ENCODE peak calls at places on chromosomes 4 and X, in six cellular contexts. One of them, this sample, is unnamed.

GRCh38 chr4:33831667-33832066 is 2412.6 kb downstream of the ARAP2 start:
- DNase-seq in EH: peak
- DNase-seq in mucosa of gallbladder: no peak
- DNase-seq in Calu3: no peak
- DNase-seq in naive B cell: no peak
- DNase-seq in HT1080: peak
- DNase-seq in this sample: no peak

GRCh38 chr4:114180481-114180880 is 201.0 kb upstream of the ARSJ start:
- DNase-seq in HT1080: peak
- DNase-seq in naive B cell: peak
- DNase-seq in EH: peak
- DNase-seq in mucosa of gallbladder: peak
- DNase-seq in Calu3: peak
- DNase-seq in this sample: peak

GRCh38 chrX:18149454-18149853 is 71.2 kb downstream of the BEND2 start:
- DNase-seq in mucosa of gallbladder: no peak
- DNase-seq in Calu3: no peak
- DNase-seq in EH: no peak
- DNase-seq in HT1080: no peak
- DNase-seq in naive B cell: no peak
- DNase-seq in this sample: no peak

GRCh38 chrX:128439159-128439558 is 387.0 kb upstream of the ACTRT1 start:
- DNase-seq in EH: no peak
- DNase-seq in HT1080: no peak
- DNase-seq in naive B cell: no peak
- DNase-seq in Calu3: no peak
- DNase-seq in mucosa of gallbladder: no peak
- DNase-seq in this sample: no peak

GRCh38 chr4:170691168-170691567 is 601.4 kb upstream of the AADAT start:
- DNase-seq in HT1080: no peak
- DNase-seq in mucosa of gallbladder: no peak
- DNase-seq in EH: peak
- DNase-seq in naive B cell: no peak
- DNase-seq in Calu3: no peak
- DNase-seq in this sample: no peak

GRCh38 chrX:31670245-31670644 is 598.4 kb upstream of the FTHL17 start:
- DNase-seq in Calu3: no peak
- DNase-seq in HT1080: no peak
- DNase-seq in naive B cell: no peak
- DNase-seq in mucosa of gallbladder: no peak
- DNase-seq in EH: no peak
- DNase-seq in this sample: no peak

GRCh38 chrX:107565916-107566602 is 62.3 kb upstream of the PRPS1 start:
- DNase-seq in mucosa of gallbladder: peak
- DNase-seq in naive B cell: no peak
- DNase-seq in HT1080: no peak
- DNase-seq in EH: peak
- DNase-seq in Calu3: peak
- DNase-seq in this sample: no peak

GRCh38 chr4:112649055-112649408 is 12.1 kb downstream of the LARP7 start:
- DNase-seq in EH: no peak
- DNase-seq in HT1080: no peak
- DNase-seq in mucosa of gallbladder: no peak
- DNase-seq in Calu3: no peak
- DNase-seq in naive B cell: no peak
- DNase-seq in this sample: no peak

GRCh38 chrX:87805829-87806490 is 288.4 kb downstream of the KLHL4 start:
- DNase-seq in HT1080: no peak
- DNase-seq in EH: no peak
- DNase-seq in naive B cell: no peak
- DNase-seq in mucosa of gallbladder: no peak
- DNase-seq in Calu3: no peak
- DNase-seq in this sample: no peak

GRCh38 chr4:186104895-186105720 is 604 bp downstream of the FAM149A start:
- DNase-seq in naive B cell: no peak
- DNase-seq in EH: no peak
- DNase-seq in HT1080: no peak
- DNase-seq in mucosa of gallbladder: peak
- DNase-seq in Calu3: peak
- DNase-seq in this sample: no peak

GRCh38 chr4:22072726-22073125 is 124.2 kb upstream of the KCNIP4 start:
- DNase-seq in naive B cell: no peak
- DNase-seq in mucosa of gallbladder: no peak
- DNase-seq in Calu3: no peak
- DNase-seq in EH: no peak
- DNase-seq in HT1080: no peak
- DNase-seq in this sample: no peak

GRCh38 chr4:140152015-140152703 is 1.8 kb downstream of the MAML3 start:
- DNase-seq in EH: no peak
- DNase-seq in HT1080: no peak
- DNase-seq in naive B cell: peak
- DNase-seq in mucosa of gallbladder: peak
- DNase-seq in Calu3: peak
- DNase-seq in this sample: peak

GRCh38 chrX:69046996-69047490 is 118.2 kb downstream of the PJA1 start:
- DNase-seq in naive B cell: no peak
- DNase-seq in HT1080: no peak
- DNase-seq in EH: no peak
- DNase-seq in Calu3: no peak
- DNase-seq in mucosa of gallbladder: no peak
- DNase-seq in this sample: no peak

GRCh38 chrX:147405764-147406163 is 506.0 kb upstream of the FMR1 start:
- DNase-seq in mucosa of gallbladder: no peak
- DNase-seq in naive B cell: no peak
- DNase-seq in Calu3: no peak
- DNase-seq in EH: no peak
- DNase-seq in HT1080: no peak
- DNase-seq in this sample: no peak

GRCh38 chr4:65656008-65656407 is 14.3 kb downstream of the EPHA5 start:
- DNase-seq in naive B cell: no peak
- DNase-seq in EH: no peak
- DNase-seq in HT1080: no peak
- DNase-seq in Calu3: no peak
- DNase-seq in mucosa of gallbladder: no peak
- DNase-seq in this sample: no peak

GRCh38 chrX:143472334-143472938 is 44.8 kb downstream of the SPANXN3 start:
- DNase-seq in HT1080: no peak
- DNase-seq in mucosa of gallbladder: no peak
- DNase-seq in naive B cell: no peak
- DNase-seq in Calu3: no peak
- DNase-seq in EH: no peak
- DNase-seq in this sample: no peak

GRCh38 chr4:108072300-108072699 is 82.6 kb downstream of the HADH start:
- DNase-seq in Calu3: peak
- DNase-seq in mucosa of gallbladder: no peak
- DNase-seq in EH: no peak
- DNase-seq in HT1080: no peak
- DNase-seq in naive B cell: no peak
- DNase-seq in this sample: no peak

GRCh38 chr4:94653095-94653649 is 104.6 kb upstream of the BMPR1B start:
- DNase-seq in Calu3: no peak
- DNase-seq in naive B cell: no peak
- DNase-seq in mucosa of gallbladder: no peak
- DNase-seq in EH: no peak
- DNase-seq in HT1080: no peak
- DNase-seq in this sample: no peak

GRCh38 chr4:71113294-71113693 is 119.8 kb downstream of the DCK start:
- DNase-seq in HT1080: no peak
- DNase-seq in naive B cell: no peak
- DNase-seq in Calu3: peak
- DNase-seq in EH: no peak
- DNase-seq in mucosa of gallbladder: no peak
- DNase-seq in this sample: no peak

GRCh38 chrX:18278448-18278847 is 57.8 kb upstream of the BEND2 start:
- DNase-seq in EH: no peak
- DNase-seq in naive B cell: no peak
- DNase-seq in Calu3: no peak
- DNase-seq in mucosa of gallbladder: no peak
- DNase-seq in HT1080: no peak
- DNase-seq in this sample: no peak

GRCh38 chr4:160652790-160653189 is 1511.0 kb downstream of the FSTL5 start:
- DNase-seq in naive B cell: no peak
- DNase-seq in Calu3: no peak
- DNase-seq in mucosa of gallbladder: no peak
- DNase-seq in HT1080: no peak
- DNase-seq in EH: no peak
- DNase-seq in this sample: no peak

GRCh38 chr4:123340381-123340701 is 56.3 kb upstream of the SPRY1 start:
- DNase-seq in mucosa of gallbladder: no peak
- DNase-seq in HT1080: peak
- DNase-seq in Calu3: peak
- DNase-seq in EH: peak
- DNase-seq in naive B cell: no peak
- DNase-seq in this sample: no peak

GRCh38 chr4:175470141-175470540 is 341.9 kb downstream of the GPM6A start:
- DNase-seq in naive B cell: no peak
- DNase-seq in mucosa of gallbladder: no peak
- DNase-seq in HT1080: peak
- DNase-seq in EH: peak
- DNase-seq in Calu3: no peak
- DNase-seq in this sample: no peak

GRCh38 chrX:37753384-37753783 is 26.5 kb upstream of the CYBB start:
- DNase-seq in mucosa of gallbladder: no peak
- DNase-seq in EH: no peak
- DNase-seq in Calu3: no peak
- DNase-seq in naive B cell: no peak
- DNase-seq in HT1080: no peak
- DNase-seq in this sample: no peak

GRCh38 chr4:22573198-22573597 is 57.3 kb upstream of the ADGRA3 start:
- DNase-seq in mucosa of gallbladder: peak
- DNase-seq in Calu3: no peak
- DNase-seq in HT1080: no peak
- DNase-seq in EH: no peak
- DNase-seq in naive B cell: no peak
- DNase-seq in this sample: no peak

GRCh38 chrX:8987672-8988250 is 46.2 kb downstream of the FAM9B start:
- DNase-seq in EH: no peak
- DNase-seq in naive B cell: no peak
- DNase-seq in Calu3: no peak
- DNase-seq in mucosa of gallbladder: no peak
- DNase-seq in HT1080: no peak
- DNase-seq in this sample: no peak

GRCh38 chrX:38985375-38985774 is 184.1 kb downstream of the MID1IP1 start:
- DNase-seq in HT1080: peak
- DNase-seq in mucosa of gallbladder: no peak
- DNase-seq in EH: peak
- DNase-seq in Calu3: no peak
- DNase-seq in naive B cell: peak
- DNase-seq in this sample: peak

GRCh38 chr4:15682340-15682725 is 706 bp downstream of the FAM200B start:
- DNase-seq in naive B cell: no peak
- DNase-seq in mucosa of gallbladder: no peak
- DNase-seq in EH: no peak
- DNase-seq in Calu3: no peak
- DNase-seq in HT1080: no peak
- DNase-seq in this sample: no peak

GRCh38 chr4:992297-993110 is 700 bp downstream of the SLC26A1 start:
- DNase-seq in HT1080: no peak
- DNase-seq in Calu3: peak
- DNase-seq in EH: no peak
- DNase-seq in naive B cell: no peak
- DNase-seq in mucosa of gallbladder: peak
- DNase-seq in this sample: no peak

GRCh38 chr4:183261953-183262775 is 57.9 kb downstream of the CLDN22 start:
- DNase-seq in naive B cell: peak
- DNase-seq in EH: peak
- DNase-seq in mucosa of gallbladder: peak
- DNase-seq in Calu3: peak
- DNase-seq in HT1080: peak
- DNase-seq in this sample: peak

GRCh38 chrX:124555036-124555595 is 208.8 kb downstream of the SH2D1A start:
- DNase-seq in mucosa of gallbladder: no peak
- DNase-seq in HT1080: peak
- DNase-seq in EH: peak
- DNase-seq in naive B cell: no peak
- DNase-seq in Calu3: no peak
- DNase-seq in this sample: no peak

GRCh38 chrX:69305333-69306062 is 140.2 kb upstream of the PJA1 start:
- DNase-seq in Calu3: no peak
- DNase-seq in HT1080: no peak
- DNase-seq in naive B cell: no peak
- DNase-seq in EH: no peak
- DNase-seq in mucosa of gallbladder: no peak
- DNase-seq in this sample: no peak

GRCh38 chr4:123443401-123444297 is 47.1 kb downstream of the SPRY1 start:
- DNase-seq in HT1080: no peak
- DNase-seq in Calu3: no peak
- DNase-seq in EH: no peak
- DNase-seq in mucosa of gallbladder: no peak
- DNase-seq in naive B cell: peak
- DNase-seq in this sample: peak

GRCh38 chr4:161320377-161320776 is 843.4 kb downstream of the FSTL5 start:
- DNase-seq in Calu3: peak
- DNase-seq in naive B cell: no peak
- DNase-seq in HT1080: peak
- DNase-seq in EH: no peak
- DNase-seq in mucosa of gallbladder: no peak
- DNase-seq in this sample: no peak

GRCh38 chr4:57131849-57132745 is 21.9 kb upstream of the IGFBP7 start:
- DNase-seq in HT1080: peak
- DNase-seq in mucosa of gallbladder: peak
- DNase-seq in Calu3: peak
- DNase-seq in EH: no peak
- DNase-seq in naive B cell: no peak
- DNase-seq in this sample: no peak